ENCODE peak calls at places on chromosomes 4 and X, in ten cellular contexts. R, S, P, I, B, A, Z, V, X and O are unnamed samples.

GRCh38 chr4:110793381-110793801 is 170.5 kb upstream of the PITX2 start:
- DNase-seq in A (no peak), I (no peak), S (no peak), B (no peak), V (no peak), X (no peak), R (no peak), Z (no peak), P (no peak), O (no peak)

GRCh38 chrX:15939737-15940136 is 85.1 kb upstream of the AP1S2 start:
- DNase-seq in P (no peak), I (no peak), B (no peak), X (no peak), R (no peak), A (no peak), S (no peak), Z (no peak), V (no peak), O (no peak)

GRCh38 chr4:78707268-78707667 is 68.9 kb upstream of the BMP2K start:
- DNase-seq in X (no peak), I (no peak), Z (no peak), V (no peak), B (no peak), P (no peak), S (no peak), R (no peak), A (no peak), O (no peak)

GRCh38 chrX:84469226-84469625 is 33.0 kb downstream of the HDX start:
- DNase-seq in X (peak), Z (no peak), I (peak), V (no peak), S (no peak), P (no peak), R (no peak), A (no peak), B (no peak), O (no peak)

GRCh38 chrX:152641256-152641875 is 3.7 kb downstream of the GABRQ start:
- DNase-seq in S (no peak), P (no peak), I (no peak), R (no peak), B (no peak), A (no peak), V (no peak), Z (no peak), X (peak), O (no peak)

GRCh38 chr4:141609243-141609642 is 27.1 kb upstream of the IL15 start:
- DNase-seq in S (no peak), Z (no peak), B (no peak), I (no peak), P (no peak), R (peak), V (no peak), A (no peak), X (no peak), O (no peak)

GRCh38 chr4:153787156-153787555 is 1.7 kb downstream of the SFRP2 start:
- DNase-seq in R (no peak), P (no peak), Z (no peak), X (peak), B (no peak), V (no peak), S (no peak), A (no peak), I (no peak), O (no peak)

GRCh38 chr4:150510176-150510875 is 71.6 kb upstream of the MAB21L2 start:
- DNase-seq in X (no peak), I (peak), V (no peak), P (peak), R (no peak), Z (no peak), S (peak), B (no peak), A (no peak), O (no peak)

GRCh38 chrX:82676386-82676785 is 831.7 kb upstream of the POU3F4 start:
- DNase-seq in R (no peak), X (no peak), I (no peak), S (no peak), P (no peak), A (no peak), V (no peak), Z (no peak), B (no peak), O (no peak)

GRCh38 chr4:153211986-153212720 is 7.9 kb downstream of the TRIM2 start:
- DNase-seq in P (no peak), A (no peak), B (no peak), X (no peak), I (peak), S (no peak), V (no peak), Z (no peak), R (no peak), O (no peak)

GRCh38 chrX:71367396-71367795 is 1.2 kb downstream of the TAF1 start:
- DNase-seq in A (no peak), P (no peak), Z (no peak), X (no peak), I (no peak), S (no peak), R (no peak), B (no peak), V (no peak), O (no peak)

GRCh38 chrX:115972717-115973116 is 197.8 kb upstream of the AGTR2 start:
- DNase-seq in X (no peak), Z (no peak), P (no peak), V (no peak), S (no peak), I (peak), R (no peak), A (no peak), B (no peak), O (no peak)

GRCh38 chrX:15437724-15438123 is 53.5 kb upstream of the VEGFD start:
- DNase-seq in A (no peak), P (no peak), V (no peak), B (no peak), I (no peak), S (no peak), Z (no peak), R (no peak), X (no peak), O (no peak)

GRCh38 chr4:15706646-15707362 is 3.9 kb downstream of the BST1 start:
- DNase-seq in A (no peak), I (no peak), V (no peak), P (no peak), X (no peak), R (no peak), S (no peak), Z (no peak), B (no peak), O (no peak)

GRCh38 chr4:125323547-125324100 is 8.9 kb downstream of the FAT4 start:
- DNase-seq in Z (no peak), V (peak), R (no peak), A (no peak), B (no peak), S (no peak), X (no peak), I (no peak), P (peak), O (no peak)

GRCh38 chr4:173005912-173006633 is 162.5 kb upstream of the GALNT7 start:
- DNase-seq in Z (no peak), I (no peak), A (no peak), P (no peak), S (no peak), B (no peak), X (peak), V (no peak), R (no peak), O (no peak)

GRCh38 chr4:153976954-153977353 is 188.1 kb upstream of the SFRP2 start:
- DNase-seq in S (no peak), I (peak), B (no peak), X (no peak), A (no peak), R (no peak), P (no peak), Z (no peak), V (no peak), O (no peak)

GRCh38 chr4:76637704-76638361 is 202.8 kb downstream of the SHROOM3 start:
- DNase-seq in R (no peak), S (no peak), X (no peak), I (peak), V (no peak), B (no peak), A (no peak), Z (no peak), P (no peak), O (no peak)

GRCh38 chrX:112197845-112198244 is 115.3 kb upstream of the TRPC5 start:
- DNase-seq in I (no peak), P (no peak), A (no peak), B (no peak), S (no peak), Z (no peak), R (no peak), X (peak), V (no peak), O (no peak)

GRCh38 chr4:16573744-16574143 is 324.7 kb downstream of the LDB2 start:
- DNase-seq in R (peak), A (no peak), I (peak), P (peak), B (no peak), V (peak), Z (no peak), S (no peak), X (no peak), O (peak)

GRCh38 chr4:54800831-54801530 is 143.2 kb downstream of the KIT start:
- DNase-seq in V (no peak), I (no peak), X (no peak), A (no peak), S (no peak), P (no peak), R (no peak), Z (no peak), B (no peak), O (no peak)

GRCh38 chr4:39157520-39157919 is 24.8 kb upstream of the WDR19 start:
- DNase-seq in B (no peak), R (no peak), P (no peak), I (no peak), A (no peak), Z (no peak), V (no peak), S (no peak), X (no peak), O (no peak)

GRCh38 chrX:13371191-13371590 is 51.3 kb upstream of the ATXN3L start:
- DNase-seq in B (no peak), Z (no peak), V (no peak), A (no peak), P (no peak), X (no peak), R (no peak), I (no peak), S (no peak), O (no peak)

GRCh38 chrX:111652719-111653118 is 28.3 kb upstream of the ALG13 start:
- DNase-seq in Z (no peak), I (peak), S (no peak), R (no peak), B (no peak), P (no peak), X (peak), V (no peak), A (no peak), O (no peak)

GRCh38 chrX:140091276-140091886 is 126.1 kb upstream of the CXorf66 start:
- DNase-seq in P (no peak), I (no peak), R (peak), A (peak), X (peak), Z (no peak), S (peak), V (no peak), B (peak), O (no peak)

GRCh38 chrX:111098874-111099273 is 2.9 kb downstream of the PAK3 start:
- DNase-seq in X (peak), I (no peak), R (no peak), A (peak), S (peak), Z (peak), B (peak), P (no peak), V (peak), O (no peak)

GRCh38 chr4:158810487-158811215 is 41.8 kb downstream of the FNIP2 start:
- DNase-seq in R (peak), X (peak), P (peak), V (peak), S (no peak), B (no peak), Z (no peak), A (no peak), I (peak), O (peak)

GRCh38 chrX:118839334-118839958 is 15.8 kb downstream of the ZCCHC12 start:
- DNase-seq in A (peak), I (peak), X (peak), Z (peak), S (peak), R (peak), P (no peak), B (peak), V (peak), O (peak)

GRCh38 chrX:5746231-5746630 is 482.4 kb downstream of the NLGN4X start:
- DNase-seq in V (no peak), Z (no peak), S (no peak), R (no peak), P (no peak), I (no peak), A (no peak), X (no peak), B (no peak), O (no peak)

GRCh38 chr4:5399790-5400421 is 308.5 kb downstream of the EVC2 start:
- DNase-seq in A (no peak), I (peak), S (no peak), V (no peak), B (peak), R (no peak), Z (no peak), X (peak), P (no peak), O (no peak)

GRCh38 chrX:136030357-136031225 is 45.4 kb downstream of the SLC9A6 start:
- DNase-seq in B (no peak), I (no peak), Z (no peak), P (no peak), S (peak), R (peak), X (no peak), V (peak), A (no peak), O (peak)

GRCh38 chr4:114012749-114013148 is 33.3 kb upstream of the ARSJ start:
- DNase-seq in Z (no peak), P (no peak), R (no peak), B (no peak), X (no peak), S (no peak), A (no peak), I (no peak), V (no peak), O (no peak)

GRCh38 chrX:38278682-38279081 is 48.6 kb downstream of the RPGR start:
- DNase-seq in R (no peak), P (no peak), B (no peak), V (peak), I (no peak), X (no peak), A (no peak), S (no peak), Z (no peak), O (no peak)

GRCh38 chrX:118459494-118459893 is 36.1 kb upstream of the DOCK11 start:
- DNase-seq in P (no peak), X (peak), V (no peak), A (no peak), B (no peak), I (peak), R (no peak), S (peak), Z (no peak), O (no peak)